ENCODE peak calls at places on chromosomes 3 and 15, in five cellular contexts. T is uterus, Q is fibroblast of lung, K is HL-60, S is AG10803. X is an unnamed sample.

GRCh38 chr15:20357139-20358065 is 184.2 kb downstream of the GOLGA6L6 start:
- DNase-seq in T (peak), S (no peak), K (no peak), Q (no peak), X (no peak)

GRCh38 chr3:63975705-63976104 is 47.6 kb downstream of the PSMD6 start:
- DNase-seq in S (peak), K (no peak), Q (peak), T (peak), X (no peak)

GRCh38 chr15:74144153-74144775 is 13.9 kb downstream of the ISLR2 start:
- DNase-seq in S (no peak), K (no peak), T (no peak), Q (no peak), X (no peak)

GRCh38 chr3:79366414-79366813 is 401.4 kb downstream of the ROBO1 start:
- DNase-seq in K (no peak), Q (no peak), S (no peak), T (no peak), X (no peak)

GRCh38 chr3:45187597-45188210 is 38.4 kb downstream of the TMEM158 start:
- DNase-seq in Q (no peak), S (no peak), K (no peak), T (peak), X (no peak)

GRCh38 chr15:54131410-54131809 is 153.2 kb downstream of the UNC13C start:
- DNase-seq in K (no peak), T (no peak), S (no peak), Q (no peak), X (no peak)

GRCh38 chr3:43194490-43195115 is 88.7 kb upstream of the POMGNT2 start:
- DNase-seq in T (no peak), S (no peak), Q (no peak), K (no peak), X (no peak)

GRCh38 chr3:100335137-100335833 is 728 bp downstream of the NIT2 start:
- DNase-seq in K (peak), Q (peak), T (no peak), S (no peak), X (peak)

GRCh38 chr3:187845826-187846225 is 100.6 kb upstream of the BCL6 start:
- DNase-seq in Q (no peak), K (no peak), T (no peak), S (no peak), X (no peak)

GRCh38 chr15:42693496-42693895 is 43.4 kb downstream of the CDAN1 start:
- DNase-seq in T (no peak), K (no peak), Q (no peak), S (no peak), X (no peak)

GRCh38 chr3:73681610-73682009 is 56.9 kb upstream of the PDZRN3 start:
- DNase-seq in K (no peak), S (peak), T (no peak), Q (peak), X (no peak)

GRCh38 chr15:41819455-41820050 is 8.3 kb upstream of the JMJD7 start:
- DNase-seq in Q (no peak), T (no peak), S (no peak), K (no peak), X (no peak)

GRCh38 chr15:69321041-69321554 is 22.4 kb downstream of the PAQR5 start:
- DNase-seq in T (no peak), Q (peak), S (no peak), K (peak), X (no peak)

GRCh38 chr15:93861413-93861812 is 369.9 kb upstream of the MCTP2 start:
- DNase-seq in S (peak), K (no peak), T (peak), Q (no peak), X (no peak)

GRCh38 chr3:37688756-37689155 is 172.9 kb upstream of the CTDSPL start:
- DNase-seq in Q (no peak), S (no peak), T (no peak), K (no peak), X (no peak)

DNA sequence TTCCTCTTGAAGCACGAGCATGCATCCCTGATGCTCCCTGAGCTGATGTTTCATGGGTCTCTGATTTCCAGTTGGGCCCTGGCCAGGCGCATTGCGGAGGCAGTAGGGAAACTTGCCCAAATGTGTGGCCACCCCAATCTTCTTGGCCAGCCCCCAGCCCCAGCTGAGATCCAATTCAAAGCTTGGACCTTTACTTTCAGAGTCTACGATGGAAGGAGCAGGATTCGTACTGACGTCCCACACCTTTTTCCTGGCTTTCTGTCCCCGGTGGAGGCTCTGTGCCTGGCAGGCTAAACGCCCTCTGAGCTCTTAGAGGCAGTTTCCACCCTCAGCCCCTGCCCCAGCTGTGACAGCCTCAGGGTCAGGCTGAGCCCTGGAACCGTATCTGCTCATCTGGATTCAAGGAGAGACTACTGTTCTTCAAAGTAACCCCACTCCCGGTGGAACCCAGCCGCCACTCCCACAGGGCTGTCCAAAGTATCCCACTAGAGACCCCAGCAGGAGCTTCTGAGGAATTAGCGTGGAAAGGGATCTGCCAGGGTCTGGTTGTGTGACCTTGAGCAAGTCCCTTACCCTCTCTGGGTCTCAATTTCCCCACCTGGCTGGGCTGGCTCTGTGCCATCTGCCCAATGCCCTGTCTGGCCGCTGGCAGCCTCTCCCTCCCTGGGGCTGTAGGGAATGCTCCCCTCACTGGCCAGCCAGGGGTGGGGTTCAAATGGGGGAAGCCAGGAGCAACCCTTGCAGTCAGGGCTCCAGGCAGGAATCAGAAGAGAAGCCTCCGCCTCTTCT is 37.3 kb downstream of the CPN2 start:
- DNase-seq in S (peak), T (peak), Q (peak), K (no peak), X (no peak)
- TF ChIP-seq CTCF in S (no peak), T (peak), Q (no peak), K (no peak), X (no peak)

DNA sequence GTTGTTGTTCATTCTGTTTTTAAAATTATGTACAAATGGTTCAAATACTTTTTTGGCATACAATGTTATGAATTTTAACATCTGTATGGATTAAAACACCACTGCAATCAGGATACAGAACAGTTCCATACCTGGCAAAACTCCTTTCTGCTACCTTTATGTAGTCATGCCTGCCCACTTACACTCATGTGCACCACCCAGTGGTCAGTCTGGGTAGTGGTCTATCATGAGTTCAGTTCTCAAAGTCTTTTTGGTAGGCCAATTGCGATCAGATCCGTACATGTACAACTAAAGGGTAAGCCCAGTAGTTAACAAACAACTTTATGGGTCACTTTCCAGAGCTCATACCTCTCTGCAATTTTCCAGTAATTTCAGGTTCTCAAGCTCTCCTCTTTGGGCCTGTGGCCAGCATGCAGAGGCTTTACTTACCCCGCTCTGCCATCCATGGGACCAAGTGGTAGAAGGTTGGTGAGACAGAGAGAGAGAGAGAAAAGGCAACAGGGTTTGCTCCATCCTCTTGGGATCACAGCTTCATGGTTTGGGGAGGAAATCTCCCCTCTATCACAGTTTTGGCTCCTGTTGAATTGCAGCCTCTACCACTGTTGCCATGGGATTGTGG is 63.9 kb upstream of the FAM98B start:
- DNase-seq in K (peak), T (peak), Q (peak), S (peak), X (peak)
- TF ChIP-seq CTCF in K (peak), T (peak), Q (peak), S (peak), X (no peak)

GRCh38 chr3:35946121-35946856 is 307.0 kb downstream of the ARPP21 start:
- DNase-seq in K (no peak), Q (peak), S (peak), T (no peak), X (no peak)
- TF ChIP-seq CTCF in K (peak), Q (peak), S (peak), T (no peak), X (no peak)

DNA sequence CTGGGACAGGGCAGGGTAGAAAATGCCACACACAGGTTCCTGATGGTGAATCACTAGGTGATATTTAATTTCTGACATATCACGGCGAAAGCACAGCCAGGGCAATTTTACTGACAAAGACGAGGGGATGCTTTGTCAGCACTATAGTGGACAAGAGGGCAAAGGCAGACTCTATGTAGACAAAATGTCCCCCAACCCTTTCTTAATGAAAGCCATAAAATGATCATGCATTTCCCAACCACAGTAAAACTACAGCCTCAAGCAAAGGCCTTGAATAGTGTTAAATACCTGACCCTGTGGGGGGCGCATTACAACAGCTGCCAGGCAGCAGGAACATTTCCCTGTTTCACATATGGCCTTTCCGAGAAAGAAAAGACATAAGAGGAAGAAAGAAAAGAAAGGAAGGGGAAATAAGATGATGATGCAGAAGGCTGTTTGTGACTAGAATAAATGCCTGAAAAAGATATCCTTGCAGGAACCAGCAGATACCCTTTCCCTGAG is 49.5 kb downstream of the GLDN start:
- DNase-seq in T (no peak), S (no peak), K (no peak), Q (no peak), X (no peak)
- TF ChIP-seq CTCF in T (no peak), S (no peak), K (no peak), Q (no peak), X (no peak)

GRCh38 chr15:31327674-31328424 is 1.2 kb downstream of the KLF13 start:
- DNase-seq in K (peak), Q (peak), S (peak), T (peak), X (no peak)
- TF ChIP-seq CTCF in K (no peak), Q (no peak), S (no peak), T (peak), X (no peak)

GRCh38 chr3:31539275-31539674 is 6.5 kb downstream of the STT3B start:
- DNase-seq in S (peak), Q (no peak), T (no peak), K (no peak), X (no peak)
- TF ChIP-seq CTCF in S (no peak), Q (no peak), T (no peak), K (no peak), X (no peak)

GRCh38 chr3:51389423-51390183 is 1.5 kb upstream of the RBM15B start:
- DNase-seq in S (peak), T (no peak), K (peak), Q (peak), X (no peak)

GRCh38 chr3:51390186-51390585 is 899 bp upstream of the RBM15B start:
- DNase-seq in Q (no peak), S (no peak), K (no peak), T (no peak), X (no peak)

GRCh38 chr3:51391075-51391565 is at the start of gene RBM15B:
- DNase-seq in S (peak), K (peak), T (peak), Q (peak), X (peak)

GRCh38 chr3:51391566-51392300 is 648 bp downstream of the RBM15B start:
- DNase-seq in K (no peak), Q (peak), T (no peak), S (peak), X (no peak)

GRCh38 chr3:51390600-51391074 is 448 bp upstream of the RBM15B start:
- DNase-seq in S (no peak), Q (no peak), T (no peak), K (no peak), X (no peak)
- TF ChIP-seq CTCF in S (peak), Q (peak), T (no peak), K (no peak), X (no peak)

GRCh38 chr3:67362686-67363085 is 291.7 kb downstream of the SUCLG2 start:
- DNase-seq in S (no peak), Q (no peak), K (no peak), T (no peak), X (no peak)
- TF ChIP-seq CTCF in S (no peak), Q (no peak), K (no peak), T (no peak), X (no peak)

GRCh38 chr3:134312072-134312872 is 61.6 kb upstream of the RYK start:
- DNase-seq in Q (no peak), T (no peak), S (peak), K (no peak), X (no peak)
- TF ChIP-seq CTCF in Q (no peak), T (no peak), S (peak), K (no peak), X (no peak)

GRCh38 chr3:190326930-190327329 is 4.7 kb upstream of the CLDN1 start:
- DNase-seq in Q (peak), S (peak), T (peak), K (no peak), X (no peak)
- TF ChIP-seq CTCF in Q (peak), S (peak), T (peak), K (no peak), X (no peak)